ENCODE peak calls at places on chromosomes 13 and 19, in ten cellular contexts. S is stimulated activated CD8-positive, alpha-beta memory T cell treated with anti-CD3 and anti-CD28 coated beads, Interleukin-2, amount 100 ng/mL, for 1 hour; W is GM19239; K is CD8-positive, alpha-beta memory T cell; F is T-cell; T is fibroblast of lung; Y is NCI-H1105 treated with DMSO at 0.1 percent for 48 hours; Q is mesothelial cell of epicardium; I is IMR-90; O is activated CD4-positive, alpha-beta T cell treated with anti-CD3 and anti-CD28 coated beads, Interleukin-2, amount 50 U/mL, for 1 hour. H is an unnamed sample.
A peak's percentile ranks its signal among the peaks of the same experiment; 100 is the strongest.

GRCh38 chr13:111514646-111515617 is 194.5 kb downstream of the TEX29 start:
- DNase-seq in S (no peak), W (no peak), K (no peak), F (no peak), T (no peak), Y (no peak), Q (no peak), I (no peak), O (no peak), H (no peak)

GRCh38 chr13:61276401-61276800 is 139.2 kb downstream of the PCDH20 start:
- DNase-seq in S (no peak), W (no peak), K (no peak), F (no peak), T (no peak), Y (no peak), Q (no peak), I (no peak), O (no peak), H (no peak)

GRCh38 chr13:93881418-93881817 is 598.1 kb downstream of the DCT start:
- DNase-seq in S (no peak), W (no peak), K (no peak), F (no peak), T (peak; percentile 85), Y (no peak), Q (no peak), I (peak; percentile 82), O (no peak), H (no peak)

GRCh38 chr13:105565328-105565727 is 970.1 kb downstream of the EFNB2 start:
- DNase-seq in S (no peak), W (no peak), K (no peak), F (no peak), T (peak; percentile 54), Y (no peak), Q (no peak), I (peak; percentile 6), O (no peak), H (no peak)

GRCh38 chr19:19538077-19538764 is at the start of gene CILP2:
- DNase-seq in S (no peak), W (no peak), K (peak; percentile 44), F (peak; percentile 30), T (no peak), Y (peak; percentile 51), Q (peak; percentile 77), I (no peak), O (peak; percentile 35), H (no peak)

GRCh38 chr13:33800646-33801186 is 17.2 kb upstream of the RFC3 start:
- DNase-seq in S (no peak), W (no peak), K (no peak), F (no peak), T (peak; percentile 15), Y (no peak), Q (no peak), I (no peak), O (no peak), H (no peak)

GRCh38 chr13:48709213-48709612 is 55.5 kb downstream of the CYSLTR2 start:
- DNase-seq in S (no peak), W (no peak), K (no peak), F (no peak), T (no peak), Y (no peak), Q (no peak), I (no peak), O (no peak), H (no peak)

GRCh38 chr13:32537580-32538233 is 888 bp downstream of the N4BP2L2 start:
- DNase-seq in S (peak; percentile 8), W (peak; percentile 4), K (peak; percentile 26), F (no peak), T (peak; percentile 16), Y (no peak), Q (peak; percentile 46), I (no peak), O (peak; percentile 34), H (no peak)

GRCh38 chr19:45632468-45633196 is 6.6 kb downstream of the EML2 start:
- DNase-seq in S (no peak), W (no peak), K (no peak), F (no peak), T (peak; percentile 90), Y (peak; percentile 87), Q (peak; percentile 84), I (peak; percentile 89), O (peak; percentile 28), H (no peak)

GRCh38 chr13:37681295-37682032 is 82.9 kb upstream of the POSTN start:
- DNase-seq in S (no peak), W (no peak), K (no peak), F (no peak), T (peak; percentile 97), Y (no peak), Q (no peak), I (peak; percentile 94), O (no peak), H (no peak)

GRCh38 chr13:33678906-33679657 is 138.9 kb upstream of the RFC3 start:
- DNase-seq in S (peak; percentile 16), W (peak; percentile 60), K (no peak), F (peak; percentile 13), T (peak; percentile 34), Y (no peak), Q (no peak), I (peak; percentile 1), O (peak; percentile 44), H (no peak)

GRCh38 chr13:54029720-54030119 is 1001.1 kb downstream of the OLFM4 start:
- DNase-seq in S (no peak), W (no peak), K (no peak), F (no peak), T (no peak), Y (no peak), Q (no peak), I (no peak), O (no peak), H (peak; percentile 1)

GRCh38 chr13:110445183-110445582 is 116.3 kb downstream of the RAB20 start:
- DNase-seq in S (no peak), W (peak; percentile 24), K (no peak), F (no peak), T (peak; percentile 43), Y (no peak), Q (no peak), I (peak; percentile 77), O (no peak), H (no peak)

GRCh38 chr19:47143322-47144073 is 12.9 kb downstream of the SAE1 start:
- DNase-seq in S (no peak), W (no peak), K (no peak), F (no peak), T (no peak), Y (no peak), Q (no peak), I (no peak), O (no peak), H (peak; percentile 89)

GRCh38 chr19:55042688-55043087 is 4.6 kb upstream of the GP6 start:
- DNase-seq in S (no peak), W (no peak), K (no peak), F (no peak), T (no peak), Y (no peak), Q (no peak), I (no peak), O (no peak), H (no peak)

GRCh38 chr13:85847012-85847411 is 47.8 kb upstream of the SLITRK6 start:
- DNase-seq in S (no peak), W (no peak), K (no peak), F (no peak), T (no peak), Y (no peak), Q (no peak), I (no peak), O (no peak), H (no peak)

GRCh38 chr19:6421075-6422014 is 3.3 kb downstream of the KHSRP start:
- DNase-seq in S (no peak), W (no peak), K (no peak), F (no peak), T (no peak), Y (no peak), Q (no peak), I (no peak), O (no peak), H (no peak)

GRCh38 chr19:4267101-4267900 is 11.8 kb upstream of the SHD start:
- DNase-seq in S (peak; percentile 30), W (peak; percentile 65), K (peak; percentile 51), F (peak; percentile 50), T (peak; percentile 39), Y (peak; percentile 38), Q (peak; percentile 67), I (peak; percentile 37), O (peak; percentile 62), H (no peak)

GRCh38 chr13:41678320-41678719 is 221.0 kb downstream of the RGCC start:
- DNase-seq in S (no peak), W (no peak), K (no peak), F (no peak), T (peak; percentile 61), Y (no peak), Q (no peak), I (peak; percentile 67), O (no peak), H (no peak)

GRCh38 chr13:46354143-46355087 is 32.6 kb downstream of the RUBCNL start:
- DNase-seq in S (no peak), W (no peak), K (no peak), F (no peak), T (peak; percentile 91), Y (no peak), Q (no peak), I (peak; percentile 88), O (no peak), H (no peak)

GRCh38 chr13:111115051-111115840 is at the start of gene ARHGEF7:
- DNase-seq in S (no peak), W (peak; percentile 46), K (peak; percentile 13), F (no peak), T (no peak), Y (peak; percentile 70), Q (peak; percentile 46), I (no peak), O (no peak), H (no peak)

GRCh38 chr13:21243843-21244184 is 67.4 kb downstream of the MRPL57 start:
- DNase-seq in S (no peak), W (no peak), K (no peak), F (no peak), T (no peak), Y (no peak), Q (no peak), I (no peak), O (no peak), H (no peak)

GRCh38 chr13:50598338-50598737 is 245.2 kb downstream of the DLEU7 start:
- DNase-seq in S (no peak), W (no peak), K (no peak), F (no peak), T (no peak), Y (no peak), Q (no peak), I (no peak), O (no peak), H (no peak)

GRCh38 chr19:4983346-4984105 is 14.6 kb downstream of the KDM4B start:
- DNase-seq in S (no peak), W (no peak), K (no peak), F (no peak), T (no peak), Y (no peak), Q (no peak), I (no peak), O (no peak), H (no peak)

GRCh38 chr19:15104003-15104402 is 3.2 kb upstream of the SYDE1 start:
- DNase-seq in S (no peak), W (no peak), K (no peak), F (no peak), T (no peak), Y (no peak), Q (no peak), I (no peak), O (no peak), H (no peak)

GRCh38 chr13:35472308-35473008 is 4.0 kb downstream of the MAB21L1 start:
- DNase-seq in S (no peak), W (no peak), K (no peak), F (no peak), T (no peak), Y (no peak), Q (no peak), I (no peak), O (no peak), H (no peak)

GRCh38 chr19:56836059-56836458 is 4.5 kb downstream of the PEG3 start:
- DNase-seq in S (no peak), W (no peak), K (no peak), F (no peak), T (no peak), Y (no peak), Q (no peak), I (no peak), O (no peak), H (no peak)

GRCh38 chr19:5281588-5281987 is 59.0 kb downstream of the PTPRS start:
- DNase-seq in S (no peak), W (no peak), K (no peak), F (no peak), T (peak; percentile 11), Y (no peak), Q (no peak), I (no peak), O (no peak), H (no peak)

H was measured in LNCaP clone FGC.